ENCODE peak calls at places on chromosomes 1 and 21, in seven cellular contexts. R, P, M, N, I, O and A are unnamed samples.

GRCh38 chr21:37463083-37463780 is 96.7 kb downstream of the DYRK1A start:
- DNase-seq in R (no peak), P (no peak), M (peak), N (no peak), I (peak), O (peak), A (peak)

GRCh38 chr1:17039522-17039921 is 14.3 kb downstream of the SDHB start:
- DNase-seq in R (no peak), P (no peak), M (no peak), N (no peak), I (no peak), O (no peak), A (no peak)

GRCh38 chr1:153384996-153385580 is 5.8 kb downstream of the S100A8 start:
- DNase-seq in R (no peak), P (no peak), M (no peak), N (no peak), I (no peak), O (no peak), A (no peak)

GRCh38 chr1:9730096-9730901 is 78.8 kb downstream of the PIK3CD start:
- DNase-seq in R (no peak), P (no peak), M (no peak), N (no peak), I (no peak), O (no peak), A (no peak)

GRCh38 chr1:236608930-236609726 is 4.8 kb upstream of the HEATR1 start:
- DNase-seq in R (no peak), P (peak), M (peak), N (peak), I (peak), O (peak), A (peak)

GRCh38 chr1:211323156-211324063 is 3.2 kb upstream of the TRAF5 start:
- DNase-seq in R (peak), P (peak), M (peak), N (no peak), I (peak), O (no peak), A (peak)

GRCh38 chr1:44326821-44327465 is 28.1 kb downstream of the ERI3 start:
- DNase-seq in R (no peak), P (peak), M (no peak), N (no peak), I (no peak), O (no peak), A (no peak)

GRCh38 chr1:152162826-152163463 is 3.9 kb upstream of the RPTN start:
- DNase-seq in R (no peak), P (no peak), M (peak), N (peak), I (no peak), O (peak), A (no peak)

GRCh38 chr1:184050631-184051030 is 899 bp upstream of the TSEN15 start:
- DNase-seq in R (no peak), P (no peak), M (peak), N (no peak), I (no peak), O (no peak), A (no peak)

GRCh38 chr21:36769051-36769867 is 70.3 kb downstream of the SIM2 start:
- DNase-seq in R (no peak), P (no peak), M (peak), N (no peak), I (peak), O (no peak), A (no peak)

GRCh38 chr1:22711591-22712501 is 1.2 kb downstream of the EPHB2 start:
- DNase-seq in R (no peak), P (peak), M (peak), N (no peak), I (no peak), O (no peak), A (peak)

GRCh38 chr1:21633992-21634475 is 35.1 kb downstream of the RAP1GAP start:
- DNase-seq in R (no peak), P (no peak), M (no peak), N (no peak), I (no peak), O (no peak), A (no peak)

GRCh38 chr1:164560076-164560475 is 1.1 kb downstream of the PBX1 start:
- DNase-seq in R (no peak), P (no peak), M (peak), N (no peak), I (no peak), O (no peak), A (no peak)

GRCh38 chr1:223674119-223674890 is 8.8 kb upstream of the CAPN8 start:
- DNase-seq in R (no peak), P (no peak), M (no peak), N (no peak), I (no peak), O (no peak), A (no peak)

GRCh38 chr1:228646717-228647522 is 88.4 kb upstream of the RHOU start:
- DNase-seq in R (no peak), P (peak), M (peak), N (no peak), I (no peak), O (no peak), A (peak)

GRCh38 chr21:39647476-39647875 is 34.7 kb downstream of the B3GALT5 start:
- DNase-seq in R (no peak), P (no peak), M (peak), N (peak), I (peak), O (no peak), A (no peak)

GRCh38 chr21:45404726-45405270 is at the start of gene COL18A1:
- DNase-seq in R (peak), P (peak), M (peak), N (no peak), I (no peak), O (no peak), A (no peak)

GRCh38 chr1:7299329-7299799 is 471.7 kb upstream of the VAMP3 start:
- DNase-seq in R (no peak), P (no peak), M (peak), N (peak), I (peak), O (peak), A (no peak)

GRCh38 chr21:43283136-43283924 is 114.5 kb downstream of the CRYAA start:
- DNase-seq in R (no peak), P (no peak), M (no peak), N (no peak), I (no peak), O (no peak), A (no peak)

GRCh38 chr1:42005530-42005929 is 86.8 kb upstream of the HIVEP3 start:
- DNase-seq in R (no peak), P (no peak), M (no peak), N (no peak), I (no peak), O (no peak), A (no peak)

GRCh38 chr1:107480548-107480947 is 339.7 kb downstream of the NTNG1 start:
- DNase-seq in R (no peak), P (no peak), M (peak), N (no peak), I (no peak), O (no peak), A (no peak)

GRCh38 chr1:31707711-31708110 is 3.9 kb upstream of the COL16A1 start:
- DNase-seq in R (no peak), P (no peak), M (peak), N (no peak), I (no peak), O (no peak), A (no peak)

GRCh38 chr1:164515932-164516331 is 43.1 kb upstream of the PBX1 start:
- DNase-seq in R (no peak), P (no peak), M (peak), N (no peak), I (no peak), O (no peak), A (no peak)

GRCh38 chr1:224175615-224176014 is 7.4 kb upstream of the DEGS1 start:
- DNase-seq in R (no peak), P (peak), M (no peak), N (no peak), I (no peak), O (no peak), A (no peak)

GRCh38 chr1:50700226-50701020 is 259.6 kb downstream of the FAF1 start:
- DNase-seq in R (no peak), P (peak), M (no peak), N (no peak), I (no peak), O (no peak), A (no peak)

GRCh38 chr1:210531475-210532222 is 202.9 kb downstream of the HHAT start:
- DNase-seq in R (no peak), P (peak), M (no peak), N (no peak), I (no peak), O (no peak), A (no peak)

GRCh38 chr1:237071641-237072420 is 29.8 kb downstream of the RYR2 start:
- DNase-seq in R (no peak), P (no peak), M (no peak), N (no peak), I (no peak), O (no peak), A (no peak)

GRCh38 chr21:25369524-25370300 is 237.6 kb downstream of the MRPL39 start:
- DNase-seq in R (no peak), P (no peak), M (no peak), N (peak), I (peak), O (no peak), A (no peak)

GRCh38 chr1:94081566-94082344 is 39.2 kb downstream of the ABCA4 start:
- DNase-seq in R (no peak), P (no peak), M (peak), N (peak), I (peak), O (no peak), A (no peak)

GRCh38 chr21:45599146-45599581 is 44.4 kb upstream of the PCBP3 start:
- DNase-seq in R (no peak), P (no peak), M (no peak), N (no peak), I (no peak), O (no peak), A (no peak)

GRCh38 chr1:188867614-188868013 is 1610.0 kb downstream of the BRINP3 start:
- DNase-seq in R (no peak), P (no peak), M (no peak), N (no peak), I (no peak), O (no peak), A (no peak)

GRCh38 chr21:32562426-32562825 is 22.9 kb downstream of the TCP10L start:
- DNase-seq in R (no peak), P (peak), M (peak), N (peak), I (peak), O (no peak), A (no peak)

GRCh38 chr1:161486806-161487482 is 18.3 kb upstream of the FCGR2A start:
- DNase-seq in R (peak), P (peak), M (peak), N (peak), I (peak), O (peak), A (peak)

GRCh38 chr1:17016317-17016661 is 4.6 kb upstream of the ATP13A2 start:
- DNase-seq in R (no peak), P (no peak), M (peak), N (no peak), I (peak), O (no peak), A (no peak)

GRCh38 chr1:65207317-65207716 is 59.3 kb downstream of the AK4 start:
- DNase-seq in R (no peak), P (no peak), M (peak), N (no peak), I (no peak), O (no peak), A (peak)

GRCh38 chr1:37468037-37468436 is 6.3 kb upstream of the ZC3H12A start:
- DNase-seq in R (no peak), P (no peak), M (no peak), N (no peak), I (no peak), O (no peak), A (no peak)

GRCh38 chr1:234520908-234521801 is 42.2 kb upstream of the TARBP1 start:
- DNase-seq in R (no peak), P (no peak), M (no peak), N (no peak), I (no peak), O (no peak), A (no peak)

GRCh38 chr1:150558761-150559626 is 9.8 kb downstream of the ADAMTSL4 start:
- DNase-seq in R (no peak), P (no peak), M (no peak), N (no peak), I (no peak), O (no peak), A (no peak)
- H3K4me3 ChIP-seq in R (no peak), P (no peak), M (peak), N (no peak), I (no peak), O (no peak), A (no peak)

DNA sequence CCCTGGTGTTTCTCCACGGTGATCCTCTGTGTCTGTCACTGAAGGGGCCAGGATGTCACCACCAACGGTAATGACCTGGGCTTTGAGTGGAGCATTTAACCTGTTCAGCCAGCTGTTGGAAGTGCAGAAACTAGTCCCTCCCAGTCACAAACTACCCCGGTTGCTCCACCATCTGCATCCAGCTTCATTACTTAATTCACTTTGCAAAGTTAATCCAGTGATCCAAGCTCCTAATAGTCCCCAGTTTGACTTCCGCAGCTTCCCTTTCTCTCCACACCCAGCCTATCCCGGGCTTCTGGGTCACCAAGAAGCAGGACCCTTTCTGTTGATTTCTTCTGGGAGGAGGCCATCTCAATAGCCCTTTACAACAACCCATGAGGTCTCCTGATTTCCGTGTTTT is 63.5 kb downstream of the MDM4 start:
- DNase-seq in R (no peak), P (no peak), M (no peak), N (no peak), I (no peak), O (no peak), A (no peak)
- H3K4me3 ChIP-seq in R (no peak), P (no peak), M (no peak), N (no peak), I (no peak), O (no peak), A (no peak)

DNA sequence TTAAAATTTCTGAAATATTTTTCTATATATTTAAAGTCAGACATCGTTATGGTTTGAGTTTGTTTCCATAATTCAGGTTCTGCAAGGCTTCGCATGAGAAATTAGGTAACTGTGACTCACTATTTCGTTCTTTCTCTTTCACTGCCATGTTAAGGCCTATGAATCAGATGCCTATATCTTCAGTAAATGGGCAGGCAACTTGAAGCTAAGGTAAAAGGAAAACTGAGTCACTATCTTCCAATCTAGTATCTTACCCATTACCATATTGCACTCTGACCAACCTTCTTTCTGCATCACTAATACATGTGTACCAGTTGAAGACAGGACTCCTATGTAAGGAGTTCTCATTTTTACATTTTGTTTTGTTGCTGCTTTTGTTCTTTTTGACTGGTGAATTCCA is 37.8 kb downstream of the PYHIN1 start:
- DNase-seq in R (no peak), P (no peak), M (no peak), N (no peak), I (no peak), O (no peak), A (no peak)
- H3K4me3 ChIP-seq in R (no peak), P (no peak), M (no peak), N (no peak), I (no peak), O (no peak), A (no peak)

GRCh38 chr1:156497743-156498446 is 2.7 kb downstream of the MEF2D start:
- DNase-seq in R (no peak), P (no peak), M (no peak), N (no peak), I (no peak), O (no peak), A (no peak)

GRCh38 chr1:156499703-156500577 is 635 bp downstream of the MEF2D start:
- DNase-seq in R (no peak), P (no peak), M (peak), N (no peak), I (no peak), O (no peak), A (no peak)

GRCh38 chr1:156500578-156500846 is at the start of gene MEF2D:
- DNase-seq in R (no peak), P (no peak), M (no peak), N (no peak), I (no peak), O (no peak), A (no peak)

GRCh38 chr1:156498447-156499193 is 2.0 kb downstream of the MEF2D start:
- DNase-seq in R (no peak), P (peak), M (peak), N (no peak), I (no peak), O (no peak), A (no peak)

GRCh38 chr1:156499194-156499702 is 1.3 kb downstream of the MEF2D start:
- DNase-seq in R (no peak), P (no peak), M (no peak), N (no peak), I (no peak), O (no peak), A (no peak)
- H3K4me3 ChIP-seq in R (peak), P (peak), M (peak), N (peak), I (peak), O (peak), A (peak)

GRCh38 chr1:30596891-30597290 is 126.5 kb downstream of the MATN1 start:
- DNase-seq in R (no peak), P (no peak), M (no peak), N (no peak), I (no peak), O (no peak), A (no peak)
- H3K4me3 ChIP-seq in R (no peak), P (no peak), M (no peak), N (no peak), I (no peak), O (no peak), A (no peak)

DNA sequence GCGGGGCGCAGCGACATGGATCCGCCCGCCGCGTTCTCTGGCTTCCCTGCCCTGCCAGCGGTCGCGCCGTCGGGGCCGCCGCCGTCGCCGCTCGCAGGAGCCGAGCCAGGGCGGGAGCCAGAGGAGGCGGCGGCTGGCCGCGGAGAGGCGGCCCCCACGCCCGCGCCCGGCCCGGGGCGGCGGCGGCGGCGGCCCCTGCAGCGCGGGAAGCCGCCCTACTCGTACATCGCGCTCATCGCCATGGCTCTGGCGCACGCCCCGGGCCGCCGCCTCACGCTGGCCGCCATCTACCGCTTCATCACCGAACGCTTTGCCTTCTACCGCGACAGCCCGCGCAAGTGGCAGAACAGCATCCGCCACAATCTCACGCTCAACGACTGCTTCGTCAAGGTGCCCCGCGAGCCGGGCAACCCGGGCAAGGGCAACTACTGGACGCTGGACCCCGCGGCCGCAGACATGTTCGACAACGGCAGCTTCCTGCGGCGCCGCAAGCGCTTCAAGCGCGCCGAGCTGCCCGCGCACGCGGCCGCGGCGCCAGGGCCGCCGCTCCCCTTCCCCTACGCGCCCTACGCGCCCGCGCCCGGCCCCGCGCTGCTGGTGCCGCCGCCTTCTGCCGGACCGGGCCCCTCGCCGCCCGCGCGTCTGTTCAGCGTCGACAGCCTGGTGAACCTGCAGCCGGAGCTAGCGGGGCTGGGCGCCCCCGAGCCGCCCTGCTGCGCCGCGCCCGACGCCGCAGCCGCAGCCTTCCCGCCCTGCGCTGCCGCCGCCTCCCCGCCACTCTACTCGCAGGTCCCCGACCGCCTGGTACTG is 439 bp downstream of the FOXE3 start:
- DNase-seq in R (no peak), P (no peak), M (no peak), N (no peak), I (no peak), O (no peak), A (no peak)
- H3K4me3 ChIP-seq in R (no peak), P (peak), M (peak), N (peak), I (peak), O (no peak), A (no peak)